ENCODE peak calls at places on chromosomes 6 and 20, in four cellular contexts. W is IMR-90, R is fibroblast of the aortic adventitia, P is HFF-Myc. C is an unnamed sample.

GRCh38 chr6:29516108-29516507 is 28.4 kb upstream of the MAS1L start:
- DNase-seq in W (peak; percentile 5), R (peak; percentile 1), P (peak; percentile 24), C (no peak)

GRCh38 chr6:70103798-70104197 is 199.1 kb downstream of the COL9A1 start:
- DNase-seq in W (no peak), R (no peak), P (no peak), C (peak; percentile 47)

GRCh38 chr20:58233881-58234528 is 5.6 kb upstream of the ANKRD60 start:
- DNase-seq in W (no peak), R (peak; percentile 19), P (no peak), C (peak; percentile 76)

GRCh38 chr6:160042788-160043301 is 74.0 kb downstream of the IGF2R start:
- DNase-seq in W (peak; percentile 20), R (peak; percentile 77), P (no peak), C (no peak)

GRCh38 chr6:34249469-34250370 is 914 bp upstream of the SMIM29 start:
- DNase-seq in W (no peak), R (no peak), P (no peak), C (no peak)

GRCh38 chr6:4066029-4066755 is 12.7 kb downstream of the FAM217A start:
- DNase-seq in W (no peak), R (no peak), P (no peak), C (no peak)

GRCh38 chr6:70225052-70225451 is 77.8 kb downstream of the COL9A1 start:
- DNase-seq in W (no peak), R (no peak), P (no peak), C (no peak)

GRCh38 chr6:148328876-148329567 is 13.6 kb upstream of the SASH1 start:
- DNase-seq in W (no peak), R (no peak), P (no peak), C (no peak)

GRCh38 chr6:55917756-55918415 is 42.5 kb upstream of the BMP5 start:
- DNase-seq in W (peak; percentile 48), R (peak; percentile 40), P (no peak), C (no peak)

GRCh38 chr6:106733386-106733785 is 104.0 kb downstream of the QRSL1 start:
- DNase-seq in W (no peak), R (no peak), P (no peak), C (no peak)

GRCh38 chr6:126176266-126176665 is 163.6 kb upstream of the CENPW start:
- DNase-seq in W (peak; percentile 14), R (peak; percentile 61), P (peak; percentile 7), C (peak; percentile 48)

GRCh38 chr6:21437583-21437982 is 156.0 kb upstream of the SOX4 start:
- DNase-seq in W (no peak), R (no peak), P (peak; percentile 25), C (no peak)

GRCh38 chr6:151002562-151002961 is 137.1 kb downstream of the MTHFD1L start:
- DNase-seq in W (peak; percentile 78), R (no peak), P (no peak), C (no peak)

GRCh38 chr20:59131541-59132285 is 31.9 kb upstream of the ZNF831 start:
- DNase-seq in W (no peak), R (no peak), P (no peak), C (no peak)

DNA sequence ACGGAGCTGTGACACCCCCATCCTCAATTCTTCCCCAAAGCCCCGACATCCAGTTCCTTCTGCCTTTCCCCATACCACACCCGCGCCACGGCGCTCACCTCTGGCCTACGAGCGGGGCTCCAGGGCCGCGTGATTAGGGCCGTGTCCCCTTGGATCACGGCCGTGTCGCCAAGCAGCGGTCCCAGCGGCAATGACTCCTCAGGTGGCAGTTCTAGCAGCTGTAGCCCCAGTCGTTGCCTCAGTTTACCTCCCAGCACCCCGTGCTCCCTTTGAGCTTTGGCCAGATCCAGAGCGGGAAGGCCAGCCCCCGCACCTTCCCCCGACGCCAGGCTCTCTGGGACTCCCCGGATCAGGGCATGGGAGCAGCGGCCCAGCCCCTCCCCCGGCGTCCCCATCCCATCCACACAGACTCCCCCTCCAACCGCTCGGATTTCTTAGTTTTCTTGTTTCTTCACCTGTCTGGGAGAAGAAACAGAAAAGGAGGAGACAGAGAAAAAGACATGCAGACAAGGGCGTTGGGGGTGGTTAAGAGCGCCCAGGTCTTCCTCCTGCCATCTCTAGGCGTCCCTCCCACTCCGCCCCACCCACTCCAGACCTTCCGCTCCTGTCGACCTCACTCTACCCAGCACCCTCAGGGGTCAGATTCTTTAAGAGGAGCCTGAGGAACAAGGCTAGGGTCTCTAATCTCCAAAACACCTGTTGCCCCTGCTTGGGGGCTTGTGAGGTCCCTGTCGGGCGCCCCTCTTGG is at the start of gene DDAH2:
- DNase-seq in W (no peak), R (no peak), P (no peak), C (no peak)
- TF ChIP-seq CTCF in W (no peak), R (peak; percentile 37), P (peak; percentile 64), C (no peak)

DNA sequence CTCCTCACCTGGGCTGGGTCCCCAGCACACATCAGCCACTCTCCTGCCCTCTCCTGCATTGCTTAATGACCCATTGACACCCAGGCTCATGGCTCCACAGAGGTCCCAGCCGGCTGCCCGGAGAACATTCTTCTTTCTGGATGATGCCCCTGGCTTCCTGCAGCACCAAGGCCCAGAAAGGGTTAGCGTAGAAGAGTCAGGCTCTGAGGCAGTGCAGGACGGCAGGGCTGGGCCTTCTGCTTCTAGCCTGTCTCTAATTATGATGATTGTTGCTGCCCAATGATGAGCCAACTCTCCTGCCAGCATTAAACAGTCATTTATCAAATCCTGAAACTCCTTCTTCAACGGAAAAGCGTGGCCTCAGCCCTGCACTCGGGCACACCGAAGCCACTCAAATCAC is 66.4 kb downstream of the ZNF217 start:
- DNase-seq in W (no peak), R (no peak), P (no peak), C (no peak)
- TF ChIP-seq CTCF in W (no peak), R (no peak), P (no peak), C (no peak)

GRCh38 chr20:37501940-37502339 is 19.1 kb upstream of the NNAT start:
- DNase-seq in W (no peak), R (no peak), P (no peak), C (peak; percentile 72)
- TF ChIP-seq CTCF in W (no peak), R (no peak), P (peak; percentile 3), C (peak; percentile 46)

DNA sequence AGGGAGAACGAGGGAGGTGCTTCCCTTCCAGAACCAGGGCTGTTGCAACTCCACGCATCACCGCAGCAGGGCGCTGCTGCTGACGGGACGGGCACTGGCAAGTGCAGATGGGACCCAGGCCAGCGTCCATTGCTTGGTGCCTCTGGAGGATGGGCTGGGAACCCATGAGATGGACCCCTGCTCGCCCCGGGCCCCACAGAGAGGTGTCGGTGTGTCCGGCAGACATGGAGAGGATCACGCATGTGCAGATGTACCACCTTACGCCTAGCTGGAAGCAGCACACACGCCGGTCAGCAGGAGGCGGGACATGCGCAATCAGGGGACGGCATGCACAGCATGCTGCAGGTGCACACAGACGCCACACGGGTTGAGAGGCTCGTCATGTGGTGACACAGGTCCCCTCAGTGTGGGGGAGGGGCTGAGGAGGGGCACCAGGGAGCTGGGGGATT is 5.7 kb downstream of the CABLES2 start:
- DNase-seq in W (no peak), R (no peak), P (no peak), C (peak; percentile 78)
- TF ChIP-seq CTCF in W (no peak), R (peak; percentile 24), P (no peak), C (peak; percentile 75)

GRCh38 chr6:28226460-28226859 is 1.4 kb downstream of the ZSCAN9 start:
- DNase-seq in W (no peak), R (no peak), P (no peak), C (no peak)

GRCh38 chr6:28224131-28225055 is 682 bp upstream of the ZSCAN9 start:
- DNase-seq in W (no peak), R (no peak), P (no peak), C (peak; percentile 60)

GRCh38 chr6:28220164-28221133 is 4.6 kb upstream of the ZSCAN9 start:
- DNase-seq in W (peak; percentile 22), R (no peak), P (no peak), C (no peak)

DNA sequence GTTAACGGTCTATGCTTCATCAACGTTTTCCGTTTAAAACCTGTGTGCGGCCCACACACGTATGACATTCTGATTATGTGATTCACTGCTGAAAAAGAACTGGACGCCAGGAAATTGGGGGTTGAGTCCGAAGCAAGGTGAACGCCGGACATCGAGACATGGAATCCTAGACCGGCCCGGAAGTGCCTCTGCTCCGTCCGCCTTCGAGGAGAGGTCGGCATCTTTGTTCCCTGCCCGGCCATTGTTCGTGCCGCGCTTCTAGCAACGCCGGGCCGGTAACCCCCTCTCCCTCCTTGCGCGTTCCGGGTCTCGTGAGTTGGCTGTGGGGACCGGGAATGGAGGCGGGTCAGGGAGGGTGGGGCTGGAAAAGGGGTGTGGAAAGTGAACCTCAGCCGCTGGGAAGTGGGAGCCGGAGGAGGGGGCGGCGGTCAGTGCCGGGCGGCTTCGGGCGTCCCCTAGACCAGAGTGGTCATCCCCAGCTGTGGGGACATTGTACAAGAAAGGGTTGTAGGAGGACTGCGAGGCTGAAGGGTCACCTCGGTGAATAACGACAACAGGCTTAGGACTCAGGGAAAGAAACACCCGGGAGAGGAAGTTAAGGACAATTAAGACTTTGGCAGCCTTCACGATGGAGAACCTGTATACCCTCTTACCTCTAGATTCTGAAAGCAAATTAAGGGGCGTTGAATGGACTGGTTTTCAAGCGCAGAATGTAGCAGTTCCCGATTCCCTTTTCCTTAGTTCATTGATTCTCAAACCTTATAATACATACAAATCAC is at the start of gene ZSCAN9:
- DNase-seq in W (peak; percentile 89), R (peak; percentile 92), P (peak; percentile 77), C (peak; percentile 96)
- TF ChIP-seq CTCF in W (no peak), R (no peak), P (no peak), C (no peak)

GRCh38 chr20:12968472-12968871 is 40.3 kb upstream of the SPTLC3 start:
- DNase-seq in W (no peak), R (no peak), P (no peak), C (no peak)

GRCh38 chr20:12967932-12968331 is 40.8 kb upstream of the SPTLC3 start:
- DNase-seq in W (no peak), R (no peak), P (no peak), C (no peak)

GRCh38 chr20:12965880-12966270 is 42.9 kb upstream of the SPTLC3 start:
- DNase-seq in W (no peak), R (no peak), P (no peak), C (no peak)

GRCh38 chr20:12965212-12965879 is 43.4 kb upstream of the SPTLC3 start:
- DNase-seq in W (no peak), R (no peak), P (no peak), C (no peak)

DNA sequence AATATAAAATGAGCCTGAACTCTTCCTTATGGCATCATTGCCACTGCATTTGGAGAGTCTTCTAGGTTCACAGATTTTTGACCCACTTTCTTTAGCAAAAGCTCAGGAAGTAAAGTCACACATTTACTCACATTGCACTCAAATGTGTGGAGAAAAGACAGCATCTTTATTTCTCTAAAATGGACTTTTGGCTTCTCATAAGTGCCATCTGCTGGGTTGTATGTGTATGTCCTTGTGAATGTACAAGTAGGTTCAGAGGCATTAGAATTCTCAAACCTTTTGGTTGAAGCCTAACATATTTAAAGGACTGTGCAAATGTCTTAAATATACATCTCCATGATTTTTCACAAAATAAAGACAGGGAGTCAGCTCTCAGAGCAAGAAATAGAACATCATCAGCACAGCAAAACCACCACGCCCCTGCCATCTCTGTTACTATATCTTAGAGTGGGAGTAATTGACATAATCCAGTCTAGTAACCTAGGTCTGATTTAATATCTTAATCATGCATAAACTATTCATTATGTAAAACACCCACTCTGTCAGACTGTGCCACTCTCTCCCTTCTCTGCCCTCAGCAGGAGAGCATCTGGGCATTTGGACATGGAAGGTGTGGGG is 42.2 kb upstream of the SPTLC3 start:
- DNase-seq in W (peak; percentile 63), R (peak; percentile 75), P (peak; percentile 7), C (peak; percentile 17)
- TF ChIP-seq CTCF in W (peak; percentile 63), R (peak; percentile 68), P (peak; percentile 20), C (peak; percentile 47)